ENCODE peak calls at places on chromosomes 13 and 19, in nine cellular contexts. F is EH, V is psoas muscle, W is islet precursor cell, I is C1 segment of cervical spinal cord, Y is AG04449, M is thyroid gland, A is glutamatergic neuron, C is NCI-H1048. Q is an unnamed sample.
A peak's percentile ranks its signal among the peaks of the same experiment; 100 is the strongest.

GRCh38 chr19:57689750-57690149 is 8.0 kb downstream of the ZNF551 start:
- DNase-seq in M (no peak), W (peak; percentile 19), I (no peak), F (no peak), Y (no peak), V (no peak), C (no peak), A (no peak), Q (no peak)

GRCh38 chr19:51456541-51457290 is 1.5 kb downstream of the SIGLEC8 start:
- DNase-seq in F (no peak), M (no peak), I (no peak), V (no peak), Y (no peak), W (no peak), A (no peak), C (no peak), Q (no peak)

GRCh38 chr13:106521101-106521799 is 14.2 kb downstream of the EFNB2 start:
- DNase-seq in A (no peak), C (no peak), V (no peak), I (no peak), F (no peak), Y (no peak), W (no peak), M (peak; percentile 27), Q (no peak)

GRCh38 chr13:45034342-45034741 is 45.0 kb downstream of the GPALPP1 start:
- DNase-seq in C (no peak), F (no peak), M (no peak), V (no peak), A (no peak), Y (no peak), W (no peak), I (no peak), Q (no peak)

GRCh38 chr19:10876459-10877240 is 5.3 kb downstream of the CARM1 start:
- DNase-seq in F (no peak), M (no peak), A (no peak), V (peak; percentile 88), C (no peak), W (no peak), I (peak; percentile 52), Y (no peak), Q (no peak)

GRCh38 chr13:48642061-48642460 is 11.7 kb upstream of the CYSLTR2 start:
- DNase-seq in C (no peak), F (no peak), W (no peak), V (no peak), Y (no peak), I (no peak), M (no peak), A (no peak), Q (no peak)

GRCh38 chr13:88979465-88980180 is 1308.5 kb downstream of the SLITRK5 start:
- DNase-seq in A (no peak), W (no peak), V (no peak), F (no peak), I (no peak), M (no peak), Y (no peak), C (no peak), Q (peak; percentile 18)

GRCh38 chr19:7856277-7856581 is 18.0 kb downstream of the PRR36 start:
- DNase-seq in C (no peak), Y (no peak), I (no peak), V (no peak), A (no peak), W (no peak), M (no peak), F (no peak), Q (no peak)

GRCh38 chr13:41603917-41604316 is 146.6 kb downstream of the RGCC start:
- DNase-seq in A (no peak), F (peak; percentile 51), I (no peak), M (peak; percentile 26), V (peak; percentile 72), Y (no peak), C (no peak), W (no peak), Q (no peak)

GRCh38 chr13:93320942-93321341 is 94.3 kb downstream of the GPC6 start:
- DNase-seq in C (no peak), W (no peak), A (no peak), M (no peak), Y (no peak), I (no peak), V (no peak), F (no peak), Q (no peak)

GRCh38 chr13:39364797-39365468 is 238.1 kb downstream of the LHFPL6 start:
- DNase-seq in W (peak; percentile 68), V (no peak), F (peak; percentile 61), Y (no peak), I (no peak), C (no peak), A (no peak), M (no peak), Q (no peak)

GRCh38 chr19:3068071-3068470 is 5.8 kb upstream of the TLE5 start:
- DNase-seq in V (peak; percentile 86), I (no peak), F (no peak), Y (no peak), A (no peak), C (no peak), W (no peak), M (no peak), Q (no peak)

GRCh38 chr13:113009743-113010509 is 40.9 kb downstream of the MCF2L start:
- DNase-seq in M (no peak), Y (no peak), W (no peak), C (no peak), F (peak; percentile 41), V (no peak), I (no peak), A (no peak), Q (no peak)

GRCh38 chr19:11152318-11153062 is 3.1 kb downstream of the SPC24 start:
- DNase-seq in A (no peak), F (peak; percentile 74), M (no peak), C (no peak), Y (no peak), V (peak; percentile 90), W (peak; percentile 59), I (peak; percentile 22), Q (no peak)

GRCh38 chr19:39830847-39831246 is 3.1 kb downstream of the DYRK1B start:
- DNase-seq in W (no peak), V (no peak), M (no peak), I (no peak), F (no peak), A (no peak), C (no peak), Y (no peak), Q (no peak)

GRCh38 chr13:104140557-104140956 is 1074.3 kb upstream of the SLC10A2 start:
- DNase-seq in A (no peak), C (no peak), W (no peak), V (no peak), F (no peak), Y (no peak), I (no peak), M (no peak), Q (no peak)

GRCh38 chr19:49421039-49421877 is 2.0 kb downstream of the PTH2 start:
- DNase-seq in F (peak; percentile 74), I (no peak), A (peak; percentile 87), W (peak; percentile 93), M (peak; percentile 78), Y (no peak), C (peak; percentile 79), V (peak; percentile 67), Q (peak; percentile 94)

GRCh38 chr13:89238496-89238895 is 1567.3 kb downstream of the SLITRK5 start:
- DNase-seq in I (no peak), C (no peak), F (no peak), A (no peak), V (no peak), M (no peak), W (no peak), Y (no peak), Q (no peak)

GRCh38 chr19:33819875-33820781 is 23.5 kb downstream of the KCTD15 start:
- DNase-seq in M (peak; percentile 67), W (peak; percentile 87), V (peak; percentile 87), I (peak; percentile 24), C (no peak), Y (no peak), F (peak; percentile 82), A (peak; percentile 61), Q (no peak)

GRCh38 chr13:33514362-33514761 is 228.8 kb upstream of the STARD13 start:
- DNase-seq in W (peak; percentile 52), V (no peak), M (no peak), Y (no peak), A (no peak), I (no peak), C (no peak), F (no peak), Q (no peak)

GRCh38 chr13:113926951-113927660 is 46.8 kb downstream of the C13orf46 start:
- DNase-seq in F (no peak), M (no peak), V (peak; percentile 79), W (peak; percentile 40), C (no peak), I (no peak), A (no peak), Y (no peak), Q (no peak)

GRCh38 chr13:96141032-96141431 is 51.1 kb downstream of the HS6ST3 start:
- DNase-seq in V (no peak), C (no peak), I (no peak), M (no peak), W (no peak), A (no peak), Y (peak; percentile 2), F (peak; percentile 5), Q (no peak)

GRCh38 chr13:39665763-39666162 is 10.3 kb downstream of the COG6 start:
- DNase-seq in Y (no peak), V (no peak), C (no peak), W (no peak), M (no peak), A (no peak), F (no peak), I (no peak), Q (no peak)

GRCh38 chr13:108342369-108343289 is 73.1 kb downstream of the TNFSF13B start:
- DNase-seq in A (no peak), I (no peak), W (no peak), V (no peak), F (peak; percentile 24), Y (no peak), M (no peak), C (no peak), Q (peak; percentile 39)

GRCh38 chr19:2129022-2129421 is 22.3 kb downstream of the AP3D1 start:
- DNase-seq in W (no peak), C (no peak), F (no peak), I (no peak), V (no peak), M (no peak), Y (no peak), A (no peak), Q (no peak)

GRCh38 chr13:29925457-29925856 is 75.0 kb upstream of the UBL3 start:
- DNase-seq in I (no peak), M (peak; percentile 89), F (peak; percentile 86), Y (no peak), W (no peak), V (peak; percentile 81), A (no peak), C (no peak), Q (no peak)

GRCh38 chr19:8192227-8192820 is 16.8 kb upstream of the CERS4 start:
- DNase-seq in W (peak; percentile 69), V (no peak), M (no peak), A (no peak), I (no peak), F (no peak), C (no peak), Y (no peak), Q (no peak)